ENCODE peak calls at places on chromosomes 5 and 9, in eight cellular contexts. One of them, this sample, is unnamed.

GRCh38 chr5:53479656-53480473 is 564 bp upstream of the FST start:
- DNase-seq in GM06990: peak
- DNase-seq in cardiac muscle cell: peak
- DNase-seq in spleen: peak
- DNase-seq in IMR-90: peak
- DNase-seq in AG04450: no peak
- DNase-seq in epithelial cell of esophagus: peak
- DNase-seq in heart right ventricle: peak
- DNase-seq in this sample: peak

GRCh38 chr9:100865111-100865510 is 163.4 kb upstream of the PLPPR1 start:
- DNase-seq in GM06990: no peak
- DNase-seq in cardiac muscle cell: no peak
- DNase-seq in spleen: no peak
- DNase-seq in IMR-90: no peak
- DNase-seq in AG04450: no peak
- DNase-seq in epithelial cell of esophagus: no peak
- DNase-seq in heart right ventricle: no peak
- DNase-seq in this sample: no peak

GRCh38 chr9:127344373-127344995 is 52.5 kb upstream of the SLC2A8 start:
- DNase-seq in GM06990: no peak
- DNase-seq in cardiac muscle cell: no peak
- DNase-seq in spleen: no peak
- DNase-seq in IMR-90: peak
- DNase-seq in AG04450: peak
- DNase-seq in epithelial cell of esophagus: no peak
- DNase-seq in heart right ventricle: no peak
- DNase-seq in this sample: no peak

GRCh38 chr5:135210286-135211055 is 176.4 kb upstream of the PITX1 start:
- DNase-seq in GM06990: no peak
- DNase-seq in cardiac muscle cell: no peak
- DNase-seq in spleen: peak
- DNase-seq in IMR-90: no peak
- DNase-seq in AG04450: no peak
- DNase-seq in epithelial cell of esophagus: no peak
- DNase-seq in heart right ventricle: no peak
- DNase-seq in this sample: no peak

GRCh38 chr5:97968346-97968745 is 785.3 kb upstream of the RIOK2 start:
- DNase-seq in GM06990: no peak
- DNase-seq in cardiac muscle cell: no peak
- DNase-seq in spleen: no peak
- DNase-seq in IMR-90: peak
- DNase-seq in AG04450: no peak
- DNase-seq in epithelial cell of esophagus: peak
- DNase-seq in heart right ventricle: no peak
- DNase-seq in this sample: no peak

GRCh38 chr5:35487255-35488035 is 130.2 kb upstream of the SPEF2 start:
- DNase-seq in GM06990: no peak
- DNase-seq in cardiac muscle cell: no peak
- DNase-seq in spleen: no peak
- DNase-seq in IMR-90: peak
- DNase-seq in AG04450: no peak
- DNase-seq in epithelial cell of esophagus: no peak
- DNase-seq in heart right ventricle: no peak
- DNase-seq in this sample: peak

GRCh38 chr5:12204761-12205160 is 300.5 kb upstream of the CTNND2 start:
- DNase-seq in GM06990: no peak
- DNase-seq in cardiac muscle cell: no peak
- DNase-seq in spleen: no peak
- DNase-seq in IMR-90: no peak
- DNase-seq in AG04450: no peak
- DNase-seq in epithelial cell of esophagus: no peak
- DNase-seq in heart right ventricle: no peak
- DNase-seq in this sample: no peak

GRCh38 chr5:59745422-59745863 is 148.1 kb downstream of the PDE4D start:
- DNase-seq in GM06990: no peak
- DNase-seq in cardiac muscle cell: no peak
- DNase-seq in spleen: no peak
- DNase-seq in IMR-90: peak
- DNase-seq in AG04450: no peak
- DNase-seq in epithelial cell of esophagus: peak
- DNase-seq in heart right ventricle: peak
- DNase-seq in this sample: peak

GRCh38 chr9:132200706-132201105 is 38.8 kb downstream of the NTNG2 start:
- DNase-seq in GM06990: no peak
- DNase-seq in cardiac muscle cell: no peak
- DNase-seq in spleen: no peak
- DNase-seq in IMR-90: no peak
- DNase-seq in AG04450: no peak
- DNase-seq in epithelial cell of esophagus: no peak
- DNase-seq in heart right ventricle: no peak
- DNase-seq in this sample: no peak

GRCh38 chr9:127972316-127972871 is 8.4 kb downstream of the EEIG1 start:
- DNase-seq in GM06990: no peak
- DNase-seq in cardiac muscle cell: no peak
- DNase-seq in spleen: no peak
- DNase-seq in IMR-90: no peak
- DNase-seq in AG04450: no peak
- DNase-seq in epithelial cell of esophagus: no peak
- DNase-seq in heart right ventricle: peak
- DNase-seq in this sample: no peak

DNA sequence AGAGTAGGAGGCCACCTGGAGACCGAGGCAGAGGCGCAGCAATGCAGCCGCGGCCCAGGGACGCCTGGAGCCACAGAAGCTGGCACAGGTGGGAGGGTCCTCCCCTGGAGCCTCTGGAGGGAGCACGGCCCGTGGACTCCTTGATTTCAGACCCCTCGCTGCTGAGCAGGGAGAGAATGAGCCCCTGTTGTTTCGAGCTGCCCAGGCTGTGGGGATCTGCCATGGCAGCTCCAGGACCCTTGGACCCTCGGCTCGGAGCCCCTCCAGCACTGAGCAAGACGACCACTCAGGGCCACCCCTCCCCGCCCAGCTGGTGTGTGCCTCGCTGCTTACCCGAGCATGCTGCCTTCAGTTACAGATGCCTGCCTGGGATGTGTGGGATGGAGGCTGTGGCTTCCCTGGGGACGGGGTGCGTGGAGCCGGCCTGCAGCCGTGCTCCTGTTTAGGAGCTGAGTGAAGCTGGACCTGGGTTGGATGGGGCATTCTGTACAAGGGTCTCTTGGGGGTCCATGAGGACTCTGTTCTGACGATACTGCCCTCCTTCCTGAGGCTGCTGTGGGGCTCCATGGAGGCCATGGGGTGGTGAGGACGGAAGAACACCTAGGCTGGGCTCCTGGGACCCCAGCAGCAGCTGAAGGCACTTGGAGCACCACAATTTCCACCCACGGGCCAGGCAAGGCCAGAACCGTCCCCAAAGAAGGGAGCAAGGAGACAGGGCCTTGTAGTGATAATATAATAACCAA is 115.1 kb upstream of the LPCAT1 start:
- DNase-seq in GM06990: no peak
- DNase-seq in cardiac muscle cell: no peak
- DNase-seq in spleen: peak
- DNase-seq in IMR-90: no peak
- DNase-seq in AG04450: no peak
- DNase-seq in epithelial cell of esophagus: no peak
- DNase-seq in heart right ventricle: no peak
- DNase-seq in this sample: no peak
- H3K4me3 ChIP-seq in GM06990: no peak
- H3K4me3 ChIP-seq in cardiac muscle cell: no peak
- H3K4me3 ChIP-seq in spleen: no peak
- H3K4me3 ChIP-seq in IMR-90: no peak
- H3K4me3 ChIP-seq in AG04450: no peak
- H3K4me3 ChIP-seq in epithelial cell of esophagus: no peak
- H3K4me3 ChIP-seq in heart right ventricle: no peak
- H3K4me3 ChIP-seq in this sample: no peak

GRCh38 chr5:167555771-167556170 is 735.7 kb upstream of the WWC1 start:
- DNase-seq in GM06990: no peak
- DNase-seq in cardiac muscle cell: no peak
- DNase-seq in spleen: no peak
- DNase-seq in IMR-90: no peak
- DNase-seq in AG04450: no peak
- DNase-seq in epithelial cell of esophagus: no peak
- DNase-seq in heart right ventricle: no peak
- DNase-seq in this sample: no peak
- TF ChIP-seq CTCF in GM06990: no peak
- TF ChIP-seq CTCF in cardiac muscle cell: no peak
- TF ChIP-seq CTCF in spleen: no peak
- TF ChIP-seq CTCF in IMR-90: no peak
- TF ChIP-seq CTCF in AG04450: no peak
- TF ChIP-seq CTCF in epithelial cell of esophagus: no peak
- TF ChIP-seq CTCF in heart right ventricle: no peak
- TF ChIP-seq CTCF in this sample: no peak

DNA sequence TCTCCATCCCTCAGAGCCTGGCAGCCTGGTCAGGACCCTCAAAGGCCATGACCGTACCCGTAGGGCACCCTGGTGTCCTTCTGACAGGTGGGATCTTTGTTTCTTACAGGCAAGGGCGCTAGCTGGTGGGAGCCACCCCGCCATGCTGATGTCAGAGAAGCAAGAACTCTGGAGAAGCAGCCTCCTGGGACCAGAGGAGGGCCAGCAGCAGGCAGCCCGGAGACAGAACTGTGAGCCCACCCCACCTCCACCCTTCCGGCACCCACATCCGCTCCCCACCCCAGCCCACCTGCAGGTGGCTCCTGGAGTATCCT is 42.2 kb upstream of the IL17B start:
- DNase-seq in GM06990: no peak
- DNase-seq in cardiac muscle cell: no peak
- DNase-seq in spleen: no peak
- DNase-seq in IMR-90: no peak
- DNase-seq in AG04450: no peak
- DNase-seq in epithelial cell of esophagus: no peak
- DNase-seq in heart right ventricle: peak
- DNase-seq in this sample: no peak
- H3K4me3 ChIP-seq in GM06990: no peak
- H3K4me3 ChIP-seq in cardiac muscle cell: no peak
- H3K4me3 ChIP-seq in spleen: no peak
- H3K4me3 ChIP-seq in IMR-90: no peak
- H3K4me3 ChIP-seq in AG04450: no peak
- H3K4me3 ChIP-seq in epithelial cell of esophagus: no peak
- H3K4me3 ChIP-seq in heart right ventricle: no peak
- H3K4me3 ChIP-seq in this sample: no peak

DNA sequence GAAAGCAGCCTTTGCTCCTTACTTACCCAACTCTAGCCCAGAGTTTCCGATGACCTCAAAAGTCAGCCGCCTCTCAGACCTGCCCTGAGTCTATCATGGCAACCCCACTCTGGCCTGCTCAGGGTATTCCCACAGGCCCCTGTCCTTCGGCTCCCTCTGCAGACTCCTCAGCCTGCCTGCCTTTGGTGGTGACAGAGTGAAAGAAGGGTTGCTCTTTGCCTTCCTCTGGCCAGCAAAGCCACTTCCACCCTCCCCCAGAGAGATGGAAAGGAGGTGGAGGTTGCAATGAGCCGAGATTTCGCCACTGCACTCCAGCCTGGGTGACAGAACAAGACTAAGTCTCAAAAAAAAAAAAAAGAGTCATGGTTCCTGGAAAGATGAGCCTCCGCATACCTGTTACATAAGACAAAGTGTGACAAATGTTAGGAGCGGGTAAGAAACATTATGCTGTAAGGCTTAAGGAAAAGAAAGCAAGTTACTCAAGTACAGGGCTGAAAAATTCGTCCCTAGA is 2.3 kb upstream of the SMIM33 start:
- DNase-seq in GM06990: no peak
- DNase-seq in cardiac muscle cell: peak
- DNase-seq in spleen: no peak
- DNase-seq in IMR-90: no peak
- DNase-seq in AG04450: no peak
- DNase-seq in epithelial cell of esophagus: peak
- DNase-seq in heart right ventricle: no peak
- DNase-seq in this sample: no peak
- TF ChIP-seq CTCF in GM06990: no peak
- TF ChIP-seq CTCF in cardiac muscle cell: no peak
- TF ChIP-seq CTCF in spleen: no peak
- TF ChIP-seq CTCF in IMR-90: peak
- TF ChIP-seq CTCF in AG04450: no peak
- TF ChIP-seq CTCF in epithelial cell of esophagus: no peak
- TF ChIP-seq CTCF in heart right ventricle: no peak
- TF ChIP-seq CTCF in this sample: no peak

GRCh38 chr5:155728857-155729683 is 597.9 kb upstream of the SGCD start:
- DNase-seq in GM06990: no peak
- DNase-seq in cardiac muscle cell: peak
- DNase-seq in spleen: no peak
- DNase-seq in IMR-90: no peak
- DNase-seq in AG04450: no peak
- DNase-seq in epithelial cell of esophagus: no peak
- DNase-seq in heart right ventricle: peak
- DNase-seq in this sample: no peak
- H3K4me3 ChIP-seq in GM06990: no peak
- H3K4me3 ChIP-seq in cardiac muscle cell: peak
- H3K4me3 ChIP-seq in spleen: peak
- H3K4me3 ChIP-seq in IMR-90: peak
- H3K4me3 ChIP-seq in AG04450: no peak
- H3K4me3 ChIP-seq in epithelial cell of esophagus: no peak
- H3K4me3 ChIP-seq in heart right ventricle: peak
- H3K4me3 ChIP-seq in this sample: no peak

DNA sequence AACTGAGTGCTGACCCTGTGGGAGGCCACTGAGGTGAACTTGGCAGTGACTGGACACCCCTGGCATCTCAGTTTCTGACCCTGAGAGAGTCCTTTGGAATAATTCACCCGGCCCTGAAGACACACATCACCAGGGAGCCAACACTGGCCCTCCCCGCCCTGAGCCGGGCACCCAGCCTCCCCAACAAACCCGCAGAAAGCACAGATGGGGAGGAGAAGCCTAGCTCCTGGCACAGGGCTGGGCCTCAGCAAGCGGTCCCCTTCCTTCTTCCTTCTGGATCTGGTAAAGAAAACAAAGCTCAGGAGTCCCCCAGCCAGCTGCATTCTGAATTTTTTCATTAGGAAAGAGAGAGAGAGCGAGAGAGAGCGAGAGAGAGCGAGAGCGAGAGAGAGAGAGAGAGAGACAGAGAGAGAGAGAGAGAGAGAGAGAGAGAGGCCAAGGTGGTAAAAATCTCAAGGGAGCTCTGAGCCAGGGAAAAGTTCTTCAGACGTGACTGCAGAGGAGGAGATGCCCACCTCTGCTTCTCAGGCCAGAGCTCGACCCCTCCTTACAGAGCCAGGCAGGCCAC is 195.7 kb downstream of the CRB2 start:
- DNase-seq in GM06990: no peak
- DNase-seq in cardiac muscle cell: no peak
- DNase-seq in spleen: no peak
- DNase-seq in IMR-90: no peak
- DNase-seq in AG04450: no peak
- DNase-seq in epithelial cell of esophagus: no peak
- DNase-seq in heart right ventricle: no peak
- DNase-seq in this sample: no peak
- TF ChIP-seq CTCF in GM06990: no peak
- TF ChIP-seq CTCF in cardiac muscle cell: no peak
- TF ChIP-seq CTCF in spleen: no peak
- TF ChIP-seq CTCF in IMR-90: no peak
- TF ChIP-seq CTCF in AG04450: no peak
- TF ChIP-seq CTCF in epithelial cell of esophagus: no peak
- TF ChIP-seq CTCF in heart right ventricle: no peak
- TF ChIP-seq CTCF in this sample: no peak